ENCODE peak calls at places on chromosomes 6 and 20, in six cellular contexts. X is mesothelial cell of epicardium, L is endothelial cell, C is HFFc6, R is cardiac muscle cell, I is AG04450. Z is an unnamed sample.

GRCh38 chr6:43243649-43244321 is 504 bp downstream of the TTBK1 start:
- DNase-seq in X (no peak), L (no peak), C (no peak), R (no peak), I (no peak), Z (peak)

GRCh38 chr6:149867876-149868640 is 3.9 kb upstream of the LRP11 start:
- DNase-seq in X (no peak), L (no peak), C (peak), R (no peak), I (no peak), Z (no peak)

GRCh38 chr20:47982574-47983360 is 197.5 kb upstream of the SULF2 start:
- DNase-seq in X (no peak), L (no peak), C (no peak), R (no peak), I (no peak), Z (peak)

GRCh38 chr20:19917110-19917509 is 100.1 kb upstream of the NAA20 start:
- DNase-seq in X (no peak), L (no peak), C (no peak), R (no peak), I (no peak), Z (no peak)

GRCh38 chr6:169953686-169954085 is 202.3 kb downstream of the ERMARD start:
- DNase-seq in X (no peak), L (no peak), C (no peak), R (no peak), I (no peak), Z (no peak)

GRCh38 chr6:14059791-14060436 is 57.7 kb upstream of the CD83 start:
- DNase-seq in X (no peak), L (no peak), C (no peak), R (no peak), I (no peak), Z (no peak)

GRCh38 chr20:40477805-40478204 is 211.2 kb downstream of the MAFB start:
- DNase-seq in X (no peak), L (no peak), C (no peak), R (no peak), I (no peak), Z (no peak)

GRCh38 chr6:143283887-143284640 is 166.4 kb downstream of the ADAT2 start:
- DNase-seq in X (no peak), L (no peak), C (peak), R (peak), I (no peak), Z (no peak)

GRCh38 chr6:132443206-132443605 is 41.9 kb upstream of the MOXD1 start:
- DNase-seq in X (no peak), L (no peak), C (peak), R (peak), I (no peak), Z (no peak)

GRCh38 chr6:163718537-163718936 is 304.0 kb downstream of the QKI start:
- DNase-seq in X (no peak), L (no peak), C (no peak), R (no peak), I (no peak), Z (no peak)
- TF ChIP-seq CTCF in X (no peak), L (no peak), C (no peak), R (no peak), I (no peak), Z (no peak)

GRCh38 chr6:4020822-4021132 is 58.2 kb downstream of the FAM217A start:
- DNase-seq in X (no peak), L (no peak), C (no peak), R (no peak), I (no peak), Z (no peak)

GRCh38 chr6:4018194-4019111 is 60.5 kb downstream of the FAM217A start:
- DNase-seq in X (peak), L (peak), C (peak), R (peak), I (peak), Z (peak)

GRCh38 chr6:4023240-4023639 is 55.7 kb downstream of the FAM217A start:
- DNase-seq in X (no peak), L (no peak), C (no peak), R (no peak), I (no peak), Z (no peak)

GRCh38 chr6:4021862-4022715 is 56.8 kb downstream of the FAM217A start:
- DNase-seq in X (no peak), L (no peak), C (peak), R (no peak), I (no peak), Z (no peak)

GRCh38 chr6:4021133-4021861 is 57.6 kb downstream of the FAM217A start:
- DNase-seq in X (peak), L (peak), C (peak), R (peak), I (peak), Z (peak)
- TF ChIP-seq CTCF in X (no peak), L (no peak), C (peak), R (peak), I (peak), Z (peak)

DNA sequence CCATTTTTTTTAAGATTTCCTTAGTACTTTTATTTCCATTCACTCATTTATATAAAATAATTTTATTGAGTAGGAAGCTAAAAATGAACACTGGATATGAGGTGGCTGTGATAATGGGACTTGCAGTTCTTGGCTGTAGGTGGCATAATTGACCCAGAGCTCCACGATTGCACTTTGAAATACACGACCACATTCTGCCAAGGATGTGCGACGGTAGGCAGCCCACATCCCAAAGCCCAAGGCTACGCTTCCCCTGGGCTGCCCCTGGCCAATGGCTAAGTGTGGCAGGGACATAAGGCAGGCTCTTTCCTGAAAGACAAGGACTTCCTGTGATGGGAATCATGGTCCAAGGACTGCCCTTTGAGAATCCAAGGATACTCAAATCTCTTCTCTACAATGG is 43.7 kb upstream of the ADTRP start:
- DNase-seq in X (no peak), L (no peak), C (no peak), R (no peak), I (no peak), Z (no peak)
- TF ChIP-seq CTCF in X (no peak), L (no peak), C (no peak), R (no peak), I (no peak), Z (no peak)

GRCh38 chr6:94323853-94324252 is 904.5 kb upstream of the EPHA7 start:
- DNase-seq in X (no peak), L (no peak), C (no peak), R (no peak), I (no peak), Z (no peak)
- TF ChIP-seq CTCF in X (no peak), L (no peak), C (no peak), R (no peak), I (no peak), Z (no peak)

DNA sequence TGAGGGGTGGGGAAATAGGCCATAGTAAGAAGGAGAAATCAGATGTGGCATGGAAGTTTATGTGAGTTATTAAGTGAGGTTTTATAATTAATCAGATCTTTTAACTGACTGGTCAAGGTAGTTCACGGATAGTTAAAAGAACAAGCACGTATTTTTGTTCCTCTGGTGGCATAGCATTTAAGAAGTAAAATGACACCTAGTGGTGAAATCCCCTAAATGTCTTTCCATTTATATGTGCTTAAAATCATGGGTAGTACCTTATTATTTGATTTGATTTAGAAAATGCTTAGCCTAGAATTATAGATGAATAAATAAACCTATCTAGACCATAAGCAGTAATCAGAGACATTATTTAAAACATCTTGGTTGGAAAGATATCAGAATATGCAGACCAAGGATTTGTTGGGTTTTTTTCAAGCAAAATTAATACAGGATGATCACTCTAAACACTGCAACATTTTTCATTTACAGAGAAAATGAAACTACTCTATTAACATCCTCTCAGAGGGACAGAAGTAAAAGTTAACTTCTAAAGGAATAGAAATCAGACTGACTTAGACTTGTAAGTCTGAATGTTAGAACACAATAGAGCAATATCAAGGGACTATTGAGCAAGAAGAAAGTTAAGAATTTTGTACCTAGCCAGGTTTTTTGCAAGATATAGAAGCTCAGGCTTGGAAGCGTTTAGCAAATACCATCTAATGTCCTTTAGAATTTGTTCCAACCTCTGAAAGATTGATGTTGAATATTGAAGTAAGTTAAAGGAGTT is 81.1 kb downstream of the STXBP5 start:
- DNase-seq in X (no peak), L (no peak), C (peak), R (peak), I (no peak), Z (peak)
- TF ChIP-seq CTCF in X (peak), L (peak), C (peak), R (peak), I (peak), Z (no peak)

GRCh38 chr20:32893878-32894483 is 35.3 kb downstream of the EFCAB8 start:
- DNase-seq in X (no peak), L (peak), C (peak), R (peak), I (no peak), Z (peak)
- TF ChIP-seq CTCF in X (no peak), L (peak), C (peak), R (peak), I (peak), Z (peak)

DNA sequence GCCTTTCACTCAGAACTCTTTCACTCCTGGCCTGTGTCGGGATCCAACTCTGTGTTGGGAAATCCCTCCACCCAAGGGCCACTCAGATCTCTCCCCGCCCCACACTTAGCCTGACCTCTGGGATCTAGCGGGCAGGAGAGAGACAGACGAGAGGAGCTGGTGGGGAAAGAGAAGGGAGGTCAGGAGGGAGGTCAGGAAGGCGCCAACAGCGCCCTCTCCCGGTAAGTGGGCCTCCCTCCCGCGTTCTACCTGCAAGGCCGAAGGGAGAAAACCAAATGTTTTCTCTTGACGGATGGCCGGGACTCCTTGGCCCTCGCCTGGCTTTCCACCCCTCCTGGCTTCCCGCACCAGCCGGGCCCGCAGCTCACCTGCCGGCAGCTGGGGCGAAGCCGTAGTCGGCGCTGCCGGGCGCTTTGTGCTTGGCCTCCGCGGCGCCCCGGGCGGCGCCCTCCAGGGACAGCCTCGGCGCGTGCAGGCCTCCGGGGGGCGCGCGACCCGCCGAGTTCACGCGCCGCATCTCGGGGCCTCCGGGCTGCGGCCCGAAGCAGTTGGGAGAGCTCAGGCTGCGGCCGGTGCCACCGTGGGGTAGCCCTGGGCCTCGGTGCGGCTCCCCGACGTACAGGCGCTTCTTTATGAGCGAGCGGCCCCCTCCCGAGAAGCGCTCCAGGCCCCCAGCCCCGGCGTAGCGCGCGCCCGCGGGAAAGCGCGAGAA is 38.2 kb downstream of the C6orf132 start:
- DNase-seq in X (peak), L (peak), C (no peak), R (peak), I (no peak), Z (peak)
- TF ChIP-seq CTCF in X (peak), L (peak), C (peak), R (peak), I (peak), Z (peak)

GRCh38 chr20:21511850-21512633 is 1.8 kb downstream of the NKX2-2 start:
- DNase-seq in X (no peak), L (no peak), C (no peak), R (no peak), I (no peak), Z (peak)

GRCh38 chr20:21513881-21514540 is at the start of gene NKX2-2:
- DNase-seq in X (no peak), L (no peak), C (no peak), R (no peak), I (no peak), Z (peak)

GRCh38 chr20:21511485-21511849 is 2.4 kb downstream of the NKX2-2 start:
- DNase-seq in X (no peak), L (no peak), C (no peak), R (no peak), I (no peak), Z (peak)

GRCh38 chr20:21513181-21513663 is 642 bp downstream of the NKX2-2 start:
- DNase-seq in X (no peak), L (no peak), C (no peak), R (no peak), I (no peak), Z (peak)

DNA sequence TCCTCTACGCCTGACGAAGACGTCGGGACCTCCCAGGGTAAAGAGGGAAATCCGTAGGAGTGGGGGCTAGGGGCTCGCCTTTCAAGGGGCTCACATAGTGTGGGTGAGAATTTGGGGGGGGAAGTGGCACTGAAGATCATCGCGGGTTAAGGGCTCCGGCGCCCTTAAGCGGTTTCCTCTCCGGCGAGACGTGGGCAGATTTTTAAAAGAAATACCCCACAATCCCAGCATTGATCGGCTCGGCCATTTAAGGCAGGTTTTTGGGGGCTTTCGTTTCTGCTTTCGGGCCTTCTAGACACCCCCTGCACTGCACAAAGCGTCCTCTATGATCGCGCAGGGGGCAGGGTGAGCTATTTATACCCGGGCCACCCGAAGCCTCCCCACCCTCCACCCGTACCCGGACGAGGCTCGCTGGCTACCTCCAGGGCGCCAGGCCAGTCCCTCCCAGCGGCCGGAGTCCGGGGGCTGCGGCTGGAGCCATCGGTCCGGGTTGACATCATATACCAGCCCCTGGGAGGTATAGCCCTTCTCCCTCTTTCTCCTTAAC is 1.2 kb downstream of the NKX2-2 start:
- DNase-seq in X (no peak), L (no peak), C (no peak), R (no peak), I (no peak), Z (peak)
- TF ChIP-seq CTCF in X (no peak), L (no peak), C (no peak), R (no peak), I (no peak), Z (no peak)

Z was measured in GM20000.